ENCODE peak calls at places on chromosome 17, in seven cellular contexts. One of them, this sample, is unnamed.

GRCh38 chr17:45221081-45221996 is at the start of gene FMNL1:
- DNase-seq in K562: peak; percentile 65
- DNase-seq in H1: peak; percentile 77
- DNase-seq in GM12892: peak; percentile 63
- DNase-seq in SK-N-SH: peak; percentile 71
- DNase-seq in HepG2: no peak
- DNase-seq in GM12878: no peak
- DNase-seq in this sample: no peak

GRCh38 chr17:51901242-51901641 is 257.3 kb downstream of the CA10 start:
- DNase-seq in K562: no peak
- DNase-seq in H1: peak; percentile 46
- DNase-seq in GM12892: no peak
- DNase-seq in SK-N-SH: no peak
- DNase-seq in HepG2: no peak
- DNase-seq in GM12878: no peak
- DNase-seq in this sample: no peak

GRCh38 chr17:29116652-29117439 is 63.4 kb downstream of the MYO18A start:
- DNase-seq in K562: peak; percentile 75
- DNase-seq in H1: peak; percentile 97
- DNase-seq in GM12892: peak; percentile 71
- DNase-seq in SK-N-SH: peak; percentile 85
- DNase-seq in HepG2: peak; percentile 18
- DNase-seq in GM12878: peak; percentile 5
- DNase-seq in this sample: peak; percentile 77

GRCh38 chr17:71423871-71424546 is 696.8 kb upstream of the SOX9 start:
- DNase-seq in K562: no peak
- DNase-seq in H1: no peak
- DNase-seq in GM12892: no peak
- DNase-seq in SK-N-SH: no peak
- DNase-seq in HepG2: no peak
- DNase-seq in GM12878: no peak
- DNase-seq in this sample: no peak

GRCh38 chr17:40810505-40810904 is 10.7 kb upstream of the KRT28 start:
- DNase-seq in K562: no peak
- DNase-seq in H1: no peak
- DNase-seq in GM12892: no peak
- DNase-seq in SK-N-SH: no peak
- DNase-seq in HepG2: peak; percentile 43
- DNase-seq in GM12878: no peak
- DNase-seq in this sample: no peak

GRCh38 chr17:67575325-67575724 is 142.4 kb upstream of the NOL11 start:
- DNase-seq in K562: no peak
- DNase-seq in H1: no peak
- DNase-seq in GM12892: no peak
- DNase-seq in SK-N-SH: no peak
- DNase-seq in HepG2: peak; percentile 38
- DNase-seq in GM12878: peak; percentile 68
- DNase-seq in this sample: no peak

GRCh38 chr17:79836952-79837887 is 2.0 kb downstream of the CBX4 start:
- DNase-seq in K562: no peak
- DNase-seq in H1: peak; percentile 73
- DNase-seq in GM12892: peak; percentile 85
- DNase-seq in SK-N-SH: peak; percentile 68
- DNase-seq in HepG2: peak; percentile 88
- DNase-seq in GM12878: no peak
- DNase-seq in this sample: peak; percentile 85

GRCh38 chr17:64091571-64091970 is 38.4 kb downstream of the ERN1 start:
- DNase-seq in K562: no peak
- DNase-seq in H1: no peak
- DNase-seq in GM12892: no peak
- DNase-seq in SK-N-SH: no peak
- DNase-seq in HepG2: no peak
- DNase-seq in GM12878: no peak
- DNase-seq in this sample: no peak

GRCh38 chr17:21131090-21131616 is 4.4 kb downstream of the DHRS7B start:
- DNase-seq in K562: no peak
- DNase-seq in H1: no peak
- DNase-seq in GM12892: no peak
- DNase-seq in SK-N-SH: no peak
- DNase-seq in HepG2: no peak
- DNase-seq in GM12878: no peak
- DNase-seq in this sample: no peak

GRCh38 chr17:19377602-19378415 is 489 bp upstream of the MAPK7 start:
- DNase-seq in K562: peak; percentile 95
- DNase-seq in H1: peak; percentile 94
- DNase-seq in GM12892: peak; percentile 100
- DNase-seq in SK-N-SH: peak; percentile 98
- DNase-seq in HepG2: peak; percentile 98
- DNase-seq in GM12878: peak; percentile 96
- DNase-seq in this sample: peak; percentile 100

DNA sequence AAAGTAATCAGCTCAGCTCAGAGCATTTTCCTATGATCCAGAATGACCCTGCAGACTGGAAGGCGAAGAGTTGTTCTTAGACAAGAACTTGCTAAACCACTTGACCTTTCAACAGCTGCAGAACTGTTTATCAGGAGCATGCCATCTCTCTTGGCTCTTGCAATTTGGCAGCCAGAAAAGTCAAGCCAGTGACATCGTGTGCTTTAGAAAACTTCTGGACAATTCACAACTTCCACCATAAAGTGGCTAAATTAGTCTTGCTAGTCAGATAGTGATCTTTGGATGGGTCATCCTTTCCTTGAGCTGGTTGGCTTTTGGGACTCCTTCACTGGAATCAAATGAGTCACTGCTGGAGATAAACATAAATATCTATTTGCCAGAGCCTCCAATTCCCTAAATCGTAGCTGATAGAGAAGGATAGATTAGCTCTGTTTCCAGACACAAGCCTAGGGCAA is 146.5 kb downstream of the MAP2K6 start:
- DNase-seq in K562: no peak
- DNase-seq in H1: no peak
- DNase-seq in GM12892: no peak
- DNase-seq in SK-N-SH: peak; percentile 36
- DNase-seq in HepG2: no peak
- DNase-seq in GM12878: no peak
- DNase-seq in this sample: no peak
- TF ChIP-seq TAF1 in K562: no peak
- TF ChIP-seq TAF1 in H1: no peak
- TF ChIP-seq TAF1 in GM12892: no peak
- TF ChIP-seq TAF1 in SK-N-SH: no peak
- TF ChIP-seq TAF1 in HepG2: no peak
- TF ChIP-seq TAF1 in GM12878: no peak
- TF ChIP-seq TAF1 in this sample: no peak

GRCh38 chr17:17902877-17903276 is 66.1 kb upstream of the SREBF1 start:
- DNase-seq in K562: no peak
- DNase-seq in H1: no peak
- DNase-seq in GM12892: no peak
- DNase-seq in SK-N-SH: no peak
- DNase-seq in HepG2: no peak
- DNase-seq in GM12878: no peak
- DNase-seq in this sample: no peak
- TF ChIP-seq TAF1 in K562: no peak
- TF ChIP-seq TAF1 in H1: no peak
- TF ChIP-seq TAF1 in GM12892: no peak
- TF ChIP-seq TAF1 in SK-N-SH: no peak
- TF ChIP-seq TAF1 in HepG2: no peak
- TF ChIP-seq TAF1 in GM12878: no peak
- TF ChIP-seq TAF1 in this sample: no peak

DNA sequence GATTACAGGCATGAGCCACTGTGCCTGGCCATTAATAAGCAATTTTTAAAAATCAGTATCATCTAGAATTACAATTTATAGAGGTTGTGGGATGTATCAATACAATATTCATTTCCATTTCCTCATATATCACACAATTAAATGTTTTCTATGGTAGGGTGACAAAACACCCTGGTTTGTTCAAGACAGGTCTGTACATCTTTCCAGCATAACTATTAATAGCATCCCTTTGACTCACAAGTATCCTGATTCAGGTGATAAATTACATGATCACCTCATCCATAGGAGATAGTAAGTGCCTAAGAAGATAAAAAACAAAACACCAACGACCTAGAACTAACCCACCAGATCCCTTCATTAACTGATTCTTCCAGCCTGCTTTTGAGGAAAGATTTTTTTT is 13.1 kb downstream of the COIL start:
- DNase-seq in K562: no peak
- DNase-seq in H1: no peak
- DNase-seq in GM12892: no peak
- DNase-seq in SK-N-SH: no peak
- DNase-seq in HepG2: no peak
- DNase-seq in GM12878: no peak
- DNase-seq in this sample: no peak
- TF ChIP-seq TAF1 in K562: no peak
- TF ChIP-seq TAF1 in H1: no peak
- TF ChIP-seq TAF1 in GM12892: no peak
- TF ChIP-seq TAF1 in SK-N-SH: no peak
- TF ChIP-seq TAF1 in HepG2: no peak
- TF ChIP-seq TAF1 in GM12878: no peak
- TF ChIP-seq TAF1 in this sample: no peak

DNA sequence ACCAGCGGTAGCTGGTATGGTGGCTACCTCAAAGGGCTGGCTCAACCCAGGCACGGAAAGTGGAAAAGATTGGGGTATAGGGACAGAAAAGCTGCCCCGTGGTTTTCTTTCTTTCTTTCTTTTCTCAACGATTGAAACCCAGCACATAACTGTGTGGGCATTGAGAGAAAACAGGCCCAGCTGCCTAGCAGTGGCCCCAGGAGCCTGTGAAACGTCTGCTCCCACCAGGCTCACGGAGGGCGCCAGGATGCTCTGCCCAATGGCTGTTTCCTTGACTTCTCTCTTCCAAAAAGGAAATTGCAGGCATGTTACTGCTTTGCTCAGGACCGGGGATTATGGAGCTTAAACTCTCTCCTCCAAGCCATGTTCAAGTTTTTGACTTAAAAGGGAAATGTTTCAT is 133.3 kb downstream of the RGS9 start:
- DNase-seq in K562: no peak
- DNase-seq in H1: no peak
- DNase-seq in GM12892: no peak
- DNase-seq in SK-N-SH: no peak
- DNase-seq in HepG2: no peak
- DNase-seq in GM12878: no peak
- DNase-seq in this sample: no peak
- TF ChIP-seq TAF1 in K562: no peak
- TF ChIP-seq TAF1 in H1: no peak
- TF ChIP-seq TAF1 in GM12892: no peak
- TF ChIP-seq TAF1 in SK-N-SH: no peak
- TF ChIP-seq TAF1 in HepG2: no peak
- TF ChIP-seq TAF1 in GM12878: no peak
- TF ChIP-seq TAF1 in this sample: no peak

This sample was measured in GM12891.